ENCODE peak calls at places on chromosomes 6 and 20, in nine cellular contexts. W is heart left ventricle, T is right lobe of liver, A is HCT116, E is HepG2, Z is IMR-90, L is upper lobe of left lung, P is body of pancreas, Q is K562. X is an unnamed sample.

GRCh38 chr20:32443386-32443974 is 85.3 kb downstream of the ASXL1 start:
- ATAC-seq in E (no peak), T (no peak), W (no peak), P (no peak), L (no peak), Q (peak; percentile 17), Z (peak; percentile 7), A (peak; percentile 42), X (no peak)

GRCh38 chr6:35166160-35166919 is 25.2 kb upstream of the TCP11 start:
- ATAC-seq in L (no peak), W (no peak), Q (no peak), P (no peak), T (peak; percentile 38), Z (peak; percentile 8), A (no peak), E (peak; percentile 13), X (no peak)

GRCh38 chr6:53526000-53526399 is 18.9 kb downstream of the GCLC start:
- ATAC-seq in Z (no peak), A (no peak), T (peak; percentile 35), P (no peak), Q (no peak), E (peak; percentile 32), L (no peak), W (no peak), X (no peak)

GRCh38 chr6:105596284-105596755 is 193.4 kb upstream of the PREP start:
- ATAC-seq in T (no peak), W (no peak), L (no peak), A (no peak), P (peak; percentile 91), Q (no peak), Z (peak; percentile 91), E (no peak), X (peak; percentile 66)

GRCh38 chr6:75747985-75748742 is 875 bp upstream of the MYO6 start:
- ATAC-seq in P (no peak), W (no peak), T (no peak), Z (peak; percentile 59), Q (peak; percentile 74), E (peak; percentile 73), L (peak; percentile 65), A (peak; percentile 61), X (no peak)

GRCh38 chr6:14305629-14306028 is 188.1 kb downstream of the CD83 start:
- ATAC-seq in T (no peak), Q (no peak), P (no peak), A (no peak), L (peak; percentile 63), E (no peak), W (no peak), Z (no peak), X (no peak)

GRCh38 chr6:16316741-16317251 is 78.4 kb downstream of the GMPR start:
- ATAC-seq in Z (peak; percentile 4), L (no peak), T (peak; percentile 34), P (no peak), E (peak; percentile 60), A (peak; percentile 62), W (no peak), Q (peak; percentile 84), X (no peak)

GRCh38 chr6:143941852-143942627 is 66.0 kb downstream of the PLAGL1 start:
- ATAC-seq in A (peak; percentile 85), W (no peak), Z (no peak), Q (peak; percentile 91), P (peak; percentile 53), E (peak; percentile 93), T (peak; percentile 67), L (peak; percentile 68), X (peak; percentile 10)

GRCh38 chr6:122619309-122619708 is 9.1 kb downstream of the PKIB start:
- ATAC-seq in E (no peak), P (no peak), A (no peak), Q (no peak), L (no peak), W (no peak), Z (no peak), T (no peak), X (no peak)

GRCh38 chr6:163793584-163793983 is 379.1 kb downstream of the QKI start:
- ATAC-seq in Z (peak; percentile 91), W (no peak), T (no peak), Q (peak; percentile 45), E (no peak), P (no peak), A (no peak), L (no peak), X (no peak)

GRCh38 chr6:9404351-9405146 is 969.2 kb upstream of the SLC35B3 start:
- ATAC-seq in P (no peak), Z (no peak), W (no peak), A (peak; percentile 53), E (no peak), L (no peak), Q (no peak), T (no peak), X (no peak)

GRCh38 chr6:47131773-47132172 is 89.6 kb upstream of the ADGRF1 start:
- ATAC-seq in T (no peak), A (no peak), P (no peak), Z (no peak), Q (no peak), W (no peak), L (no peak), E (no peak), X (no peak)

GRCh38 chr20:13683833-13684232 is 45.1 kb upstream of the TASP1 start:
- ATAC-seq in L (no peak), W (no peak), Q (no peak), Z (no peak), E (peak; percentile 26), P (no peak), T (no peak), A (no peak), X (no peak)

DNA sequence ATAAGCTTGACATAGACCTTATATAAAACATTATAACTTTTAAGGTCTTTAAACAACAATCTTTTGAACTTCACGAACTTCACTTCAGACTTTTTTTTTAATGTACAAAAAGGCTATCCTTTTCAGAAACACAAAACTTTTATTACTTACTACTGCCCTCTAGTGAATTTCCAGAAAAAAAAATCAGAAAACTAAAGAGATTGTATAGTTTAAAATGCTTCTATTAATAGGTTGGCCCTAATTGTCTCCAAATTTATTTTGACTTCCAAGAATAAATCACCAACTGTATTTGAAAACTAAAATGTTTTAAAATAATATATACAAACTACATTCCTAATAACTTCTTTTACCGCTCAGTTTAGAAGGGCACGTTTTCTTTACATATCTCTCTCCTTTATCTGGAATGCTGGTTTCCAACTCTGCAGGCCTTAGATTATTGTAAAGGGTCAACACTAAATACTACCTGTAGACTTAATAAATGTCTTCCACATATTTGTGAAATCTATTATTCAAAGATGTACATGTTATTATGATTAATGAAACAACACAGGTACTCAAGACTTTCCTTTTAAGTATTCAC is 66.8 kb downstream of the LMBRD1 start:
- ATAC-seq in L (no peak), W (no peak), Z (no peak), T (no peak), P (no peak), A (no peak), Q (no peak), E (no peak), X (no peak)
- TF ChIP-seq CTCF in L (no peak), W (no peak), Z (peak; percentile 42), T (peak; percentile 9), P (peak; percentile 31), A (no peak), Q (no peak), E (no peak), X (peak; percentile 51)

GRCh38 chr20:34082232-34082887 is 29.7 kb downstream of the EIF2S2 start:
- ATAC-seq in T (no peak), W (no peak), L (no peak), E (no peak), A (no peak), Q (no peak), P (no peak), Z (no peak), X (no peak)
- TF ChIP-seq POLR2A in T (no peak), W (no peak), L (no peak), E (no peak), A (no peak), Q (no peak), P (no peak), Z (no peak), X (no peak)

GRCh38 chr20:8148501-8148900 is 16.4 kb downstream of the PLCB1 start:
- ATAC-seq in Z (no peak), T (no peak), L (no peak), W (no peak), E (no peak), A (no peak), P (no peak), Q (no peak), X (no peak)
- H3K4me1 ChIP-seq in Z (peaks cover 9% of the 10 kb centered on the region), T (no peaks in the 10 kb centered on the region), L (peaks cover 23% of the 10 kb centered on the region), W (no peaks in the 10 kb centered on the region), E (peaks cover 33% of the 10 kb centered on the region), A (peaks cover 6% of the 10 kb centered on the region), P (peaks cover 14% of the 10 kb centered on the region), Q (no peaks in the 10 kb centered on the region), X (peaks cover 21% of the 10 kb centered on the region)

GRCh38 chr6:150876598-150876997 is 11.1 kb downstream of the MTHFD1L start:
- ATAC-seq in Q (no peak), W (peak; percentile 86), Z (peak; percentile 30), P (peak; percentile 98), E (no peak), A (no peak), L (peak; percentile 66), T (peak; percentile 83), X (peak; percentile 79)
- TF ChIP-seq CTCF in Q (no peak), W (no peak), Z (no peak), P (peak; percentile 54), E (no peak), A (no peak), L (peak; percentile 13), T (no peak), X (peak; percentile 53)

X was measured in gastroesophageal sphincter.